ENCODE peak calls at places on chromosomes 12 and 14, in four cellular contexts. A, F, Y and N are unnamed samples.

GRCh38 chr12:21634245-21634644 is 23.4 kb downstream of the LDHB start:
- DNase-seq in A (no peak), F (no peak), Y (no peak), N (no peak)

GRCh38 chr14:62213516-62213915 is 451.3 kb downstream of the SNAPC1 start:
- DNase-seq in A (peak; percentile 32), F (no peak), Y (no peak), N (peak; percentile 49)

GRCh38 chr12:16300222-16300621 is 22.7 kb upstream of the SLC15A5 start:
- DNase-seq in A (no peak), F (no peak), Y (no peak), N (no peak)

GRCh38 chr12:31895449-31896150 is 63.6 kb upstream of the RESF1 start:
- DNase-seq in A (no peak), F (no peak), Y (no peak), N (no peak)

GRCh38 chr14:55794655-55795583 is 214.9 kb downstream of the KTN1 start:
- DNase-seq in A (no peak), F (no peak), Y (no peak), N (no peak)

GRCh38 chr12:84422340-84422739 is 490.3 kb downstream of the SLC6A15 start:
- DNase-seq in A (no peak), F (no peak), Y (no peak), N (no peak)

GRCh38 chr12:96368233-96368632 is 32.0 kb downstream of the CDK17 start:
- DNase-seq in A (no peak), F (no peak), Y (peak; percentile 31), N (no peak)

GRCh38 chr12:101599771-101600486 is 5.2 kb downstream of the MYBPC1 start:
- DNase-seq in A (no peak), F (no peak), Y (no peak), N (no peak)

GRCh38 chr12:123519151-123520001 is 14.1 kb downstream of the RILPL1 start:
- DNase-seq in A (peak; percentile 77), F (no peak), Y (peak; percentile 39), N (peak; percentile 87)

GRCh38 chr12:22684526-22685118 is 59.7 kb downstream of the ETNK1 start:
- DNase-seq in A (peak; percentile 13), F (no peak), Y (no peak), N (no peak)

GRCh38 chr14:80390911-80391310 is 179.6 kb upstream of the DIO2 start:
- DNase-seq in A (peak; percentile 82), F (no peak), Y (no peak), N (peak; percentile 77)

GRCh38 chr14:65332141-65332871 is 80.2 kb upstream of the FUT8 start:
- DNase-seq in A (no peak), F (no peak), Y (no peak), N (no peak)

GRCh38 chr12:3935078-3935477 is 61.9 kb upstream of the PARP11 start:
- DNase-seq in A (no peak), F (no peak), Y (no peak), N (no peak)

GRCh38 chr12:103495783-103496456 is at the start of gene C12orf42:
- DNase-seq in A (no peak), F (peak; percentile 5), Y (no peak), N (no peak)

GRCh38 chr14:44463386-44464004 is 43.6 kb downstream of the FSCB start:
- DNase-seq in A (no peak), F (no peak), Y (no peak), N (no peak)

GRCh38 chr14:46661728-46662127 is 10.1 kb upstream of the RPL10L start:
- DNase-seq in A (no peak), F (no peak), Y (no peak), N (no peak)

GRCh38 chr12:57143454-57143853 is 4.0 kb downstream of the LRP1-AS start:
- DNase-seq in A (no peak), F (no peak), Y (no peak), N (no peak)

GRCh38 chr12:12890492-12890814 is 909 bp upstream of the GPRC5A start:
- DNase-seq in A (no peak), F (no peak), Y (no peak), N (no peak)

GRCh38 chr14:97275276-97275675 is 478.1 kb downstream of the VRK1 start:
- DNase-seq in A (no peak), F (no peak), Y (no peak), N (no peak)

GRCh38 chr14:94174622-94175402 is 690 bp downstream of the PPP4R4 start:
- DNase-seq in A (no peak), F (no peak), Y (no peak), N (no peak)

GRCh38 chr12:130989391-130989790 is 35.7 kb downstream of the ADGRD1 start:
- DNase-seq in A (no peak), F (no peak), Y (no peak), N (no peak)

GRCh38 chr12:99766408-99766807 is 118.9 kb downstream of the GARIN6 start:
- DNase-seq in A (no peak), F (no peak), Y (no peak), N (peak; percentile 16)

GRCh38 chr12:102631274-102631673 is 150.9 kb upstream of the IGF1 start:
- DNase-seq in A (no peak), F (no peak), Y (no peak), N (no peak)

GRCh38 chr12:79932393-79932792 is 2.5 kb downstream of the PPP1R12A start:
- DNase-seq in A (no peak), F (no peak), Y (no peak), N (no peak)
- H3K27ac ChIP-seq in A (no peak overlapping the region), F (peak overlapping the region; percentile 44), Y (peak overlapping the region; percentile 98), N (no peak overlapping the region)

DNA sequence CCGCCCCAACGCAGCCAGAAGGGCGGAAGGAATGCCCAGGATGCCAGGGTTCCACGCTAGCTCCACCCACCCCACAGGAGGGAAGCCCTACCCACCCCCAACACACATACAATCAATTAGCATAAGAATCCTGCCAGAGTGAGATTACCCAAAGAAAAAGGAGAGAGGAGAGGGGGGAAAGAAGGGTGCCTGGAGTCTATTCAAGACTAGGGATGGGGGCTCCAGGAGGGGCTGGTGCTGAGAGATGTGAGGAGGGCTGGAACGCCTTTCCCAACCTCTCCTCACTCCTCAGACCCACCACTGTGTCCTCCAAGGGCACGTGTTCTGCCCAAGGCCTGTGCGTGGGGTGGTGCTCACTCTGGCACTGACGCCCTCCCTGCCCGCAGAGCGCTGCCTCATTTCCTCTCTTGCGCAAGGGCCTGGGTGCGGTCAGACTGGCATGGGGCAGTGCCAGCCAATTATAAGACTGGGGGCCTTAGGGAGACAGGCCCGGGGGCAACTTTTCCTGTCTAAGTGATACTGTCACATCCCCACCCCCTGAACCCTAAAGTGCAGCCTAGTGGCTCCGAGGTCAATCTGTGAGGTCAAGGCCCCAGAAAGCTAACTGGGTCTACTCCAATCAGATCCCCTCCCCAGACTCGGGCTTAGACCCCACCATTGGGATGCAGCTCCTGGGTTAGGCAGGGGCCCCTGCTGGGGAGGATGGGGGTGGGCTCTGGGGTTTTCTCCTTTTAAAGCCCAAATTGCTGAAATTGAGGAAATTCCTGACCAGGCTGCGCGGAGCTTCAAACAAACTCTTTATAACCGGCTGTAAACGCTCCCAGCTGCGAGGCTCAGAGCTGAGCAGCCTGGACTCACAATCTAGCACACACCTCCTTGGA is 10.2 kb upstream of the ITGB7 start:
- DNase-seq in A (no peak), F (no peak), Y (no peak), N (no peak)
- H3K27ac ChIP-seq in A (peak overlapping the region; percentile 23), F (peak overlapping the region; percentile 73), Y (peak overlapping the region; percentile 99), N (peak overlapping the region; percentile 99)

GRCh38 chr12:54956818-54957641 is 27.5 kb downstream of the TESPA1 start:
- DNase-seq in A (no peak), F (no peak), Y (no peak), N (no peak)
- H3K27ac ChIP-seq in A (no peak overlapping the region), F (no peak overlapping the region), Y (no peak overlapping the region), N (no peak overlapping the region)

GRCh38 chr12:6462234-6462995 is 8.1 kb downstream of the VAMP1 start:
- DNase-seq in A (no peak), F (no peak), Y (no peak), N (no peak)

GRCh38 chr12:6463858-6464257 is 6.6 kb downstream of the VAMP1 start:
- DNase-seq in A (no peak), F (no peak), Y (no peak), N (no peak)

GRCh38 chr12:6461401-6462233 is 8.9 kb downstream of the VAMP1 start:
- DNase-seq in A (no peak), F (no peak), Y (peak; percentile 58), N (no peak)

GRCh38 chr12:6464531-6464930 is 5.9 kb downstream of the VAMP1 start:
- DNase-seq in A (no peak), F (no peak), Y (no peak), N (no peak)

DNA sequence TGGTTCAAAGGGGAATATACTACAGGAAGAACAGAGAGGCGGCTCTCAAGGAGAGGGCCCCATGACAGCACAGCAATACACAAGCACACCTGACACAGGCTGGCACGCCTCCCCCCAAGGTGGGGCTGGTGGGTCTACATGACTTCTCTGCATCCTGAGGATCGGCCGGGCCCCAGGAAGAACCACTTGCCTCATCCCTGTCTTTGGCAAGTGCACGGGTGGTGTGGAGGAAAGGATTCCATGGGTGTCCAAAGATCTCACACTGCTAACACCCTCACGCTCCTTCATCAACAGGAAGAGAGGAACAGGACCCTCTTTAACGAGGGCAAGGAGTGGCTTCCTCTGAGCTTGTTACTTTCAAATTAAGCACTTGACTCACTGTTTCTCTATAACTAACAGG is 7.3 kb downstream of the VAMP1 start:
- DNase-seq in A (no peak), F (no peak), Y (no peak), N (no peak)
- H3K27ac ChIP-seq in A (no peak overlapping the region), F (no peak overlapping the region), Y (no peak overlapping the region), N (no peak overlapping the region)

GRCh38 chr14:23430733-23431105 is 4.7 kb downstream of the MYH7 start:
- DNase-seq in A (no peak), F (no peak), Y (peak; percentile 12), N (no peak)
- H3K27ac ChIP-seq in A (no peak overlapping the region), F (no peak overlapping the region), Y (no peak overlapping the region), N (no peak overlapping the region)

GRCh38 chr12:93978553-93978952 is 169.8 kb upstream of the PLXNC1 start:
- DNase-seq in A (no peak), F (no peak), Y (peak; percentile 58), N (peak; percentile 53)

GRCh38 chr12:93982847-93983315 is 165.5 kb upstream of the PLXNC1 start:
- DNase-seq in A (peak; percentile 35), F (peak; percentile 22), Y (no peak), N (peak; percentile 69)

GRCh38 chr12:93984005-93984404 is 164.4 kb upstream of the PLXNC1 start:
- DNase-seq in A (no peak), F (no peak), Y (no peak), N (no peak)

GRCh38 chr12:93976024-93976423 is 172.4 kb upstream of the PLXNC1 start:
- DNase-seq in A (no peak), F (no peak), Y (no peak), N (no peak)

GRCh38 chr12:93979189-93979588 is 169.2 kb upstream of the PLXNC1 start:
- DNase-seq in A (no peak), F (peak; percentile 15), Y (no peak), N (no peak)
- H3K27ac ChIP-seq in A (no peak overlapping the region), F (no peak overlapping the region), Y (no peak overlapping the region), N (no peak overlapping the region)

GRCh38 chr14:75401356-75401755 is 26.5 kb upstream of the JDP2 start:
- DNase-seq in A (no peak), F (no peak), Y (peak; percentile 80), N (no peak)
- H3K27ac ChIP-seq in A (no peak overlapping the region), F (no peak overlapping the region), Y (peak overlapping the region; percentile 83), N (no peak overlapping the region)